ENCODE peak calls at places on chromosome 11, in five cellular contexts. G is DMS153, R is NCI-H1105 treated with DMSO at 0.1 percent for 48 hours, P is AG08395, E is left cardiac atrium. W is an unnamed sample.

GRCh38 chr11:28913883-28914282 is 805.7 kb downstream of the METTL15 start:
- DNase-seq in G (no peak), E (no peak), R (no peak), P (no peak), W (no peak)

GRCh38 chr11:8261921-8262551 is 1.6 kb downstream of the LMO1 start:
- DNase-seq in E (no peak), P (no peak), R (no peak), G (no peak), W (no peak)

GRCh38 chr11:128029219-128029722 is 558.1 kb downstream of the ETS1 start:
- DNase-seq in E (no peak), R (peak; percentile 52), P (no peak), G (no peak), W (no peak)

GRCh38 chr11:503179-503981 is 3.7 kb downstream of the RNH1 start:
- DNase-seq in R (no peak), G (no peak), E (peak; percentile 71), P (peak; percentile 62), W (no peak)

GRCh38 chr11:99592241-99592640 is 571.5 kb downstream of the CNTN5 start:
- DNase-seq in G (no peak), E (no peak), P (no peak), R (no peak), W (no peak)

GRCh38 chr11:72813740-72814138 is 472 bp upstream of the ATG16L2 start:
- DNase-seq in P (peak; percentile 81), G (peak; percentile 58), E (peak; percentile 89), R (peak; percentile 82), W (peak; percentile 64)

GRCh38 chr11:94418123-94418770 is 17.0 kb upstream of the GPR83 start:
- DNase-seq in R (no peak), E (no peak), P (no peak), G (no peak), W (no peak)

GRCh38 chr11:38788591-38788990 is 2190.6 kb upstream of the RAG2 start:
- DNase-seq in G (no peak), R (no peak), E (no peak), P (no peak), W (no peak)

GRCh38 chr11:1390603-1391164 is 950 bp downstream of the BRSK2 start:
- DNase-seq in R (no peak), G (no peak), E (peak; percentile 37), P (peak; percentile 25), W (no peak)

GRCh38 chr11:27227744-27228143 is 135.3 kb downstream of the CCDC34 start:
- DNase-seq in P (no peak), G (no peak), R (peak; percentile 80), E (no peak), W (no peak)